ENCODE peak calls at places on chromosomes 16 and 17, in seven cellular contexts. One of them, this sample, is unnamed.

GRCh38 chr17:17700251-17700969 is 19.2 kb downstream of the RAI1 start:
- DNase-seq in uterus: no peak
- DNase-seq in mesenchymal stem cell: no peak
- DNase-seq in GM12878: no peak
- DNase-seq in A549: no peak
- DNase-seq in PC-9: no peak
- DNase-seq in body of pancreas: no peak
- DNase-seq in this sample: no peak

GRCh38 chr17:45046536-45047125 is 4.8 kb downstream of the DCAKD start:
- DNase-seq in uterus: no peak
- DNase-seq in mesenchymal stem cell: peak; percentile 51
- DNase-seq in GM12878: peak; percentile 68
- DNase-seq in A549: peak; percentile 53
- DNase-seq in PC-9: no peak
- DNase-seq in body of pancreas: no peak
- DNase-seq in this sample: no peak

GRCh38 chr16:82848013-82848412 is 221.2 kb downstream of the CDH13 start:
- DNase-seq in uterus: no peak
- DNase-seq in mesenchymal stem cell: no peak
- DNase-seq in GM12878: no peak
- DNase-seq in A549: no peak
- DNase-seq in PC-9: no peak
- DNase-seq in body of pancreas: no peak
- DNase-seq in this sample: no peak

GRCh38 chr17:19978803-19979202 is 1.2 kb upstream of the AKAP10 start:
- DNase-seq in uterus: no peak
- DNase-seq in mesenchymal stem cell: no peak
- DNase-seq in GM12878: no peak
- DNase-seq in A549: no peak
- DNase-seq in PC-9: no peak
- DNase-seq in body of pancreas: no peak
- DNase-seq in this sample: no peak

GRCh38 chr16:30934827-30935557 is 11.6 kb downstream of the FBXL19 start:
- DNase-seq in uterus: no peak
- DNase-seq in mesenchymal stem cell: peak; percentile 70
- DNase-seq in GM12878: no peak
- DNase-seq in A549: peak; percentile 72
- DNase-seq in PC-9: no peak
- DNase-seq in body of pancreas: peak; percentile 51
- DNase-seq in this sample: no peak

GRCh38 chr16:13680021-13680672 is 239.8 kb upstream of the ERCC4 start:
- DNase-seq in uterus: no peak
- DNase-seq in mesenchymal stem cell: no peak
- DNase-seq in GM12878: no peak
- DNase-seq in A549: peak; percentile 14
- DNase-seq in PC-9: no peak
- DNase-seq in body of pancreas: no peak
- DNase-seq in this sample: no peak

GRCh38 chr16:69397821-69398521 is 12.2 kb upstream of the TERF2 start:
- DNase-seq in uterus: peak; percentile 29
- DNase-seq in mesenchymal stem cell: peak; percentile 92
- DNase-seq in GM12878: peak; percentile 19
- DNase-seq in A549: peak; percentile 93
- DNase-seq in PC-9: peak; percentile 83
- DNase-seq in body of pancreas: peak; percentile 75
- DNase-seq in this sample: no peak

GRCh38 chr17:81713556-81714411 is 1.7 kb downstream of the SLC25A10 start:
- DNase-seq in uterus: peak; percentile 18
- DNase-seq in mesenchymal stem cell: no peak
- DNase-seq in GM12878: no peak
- DNase-seq in A549: no peak
- DNase-seq in PC-9: no peak
- DNase-seq in body of pancreas: peak; percentile 53
- DNase-seq in this sample: no peak

DNA sequence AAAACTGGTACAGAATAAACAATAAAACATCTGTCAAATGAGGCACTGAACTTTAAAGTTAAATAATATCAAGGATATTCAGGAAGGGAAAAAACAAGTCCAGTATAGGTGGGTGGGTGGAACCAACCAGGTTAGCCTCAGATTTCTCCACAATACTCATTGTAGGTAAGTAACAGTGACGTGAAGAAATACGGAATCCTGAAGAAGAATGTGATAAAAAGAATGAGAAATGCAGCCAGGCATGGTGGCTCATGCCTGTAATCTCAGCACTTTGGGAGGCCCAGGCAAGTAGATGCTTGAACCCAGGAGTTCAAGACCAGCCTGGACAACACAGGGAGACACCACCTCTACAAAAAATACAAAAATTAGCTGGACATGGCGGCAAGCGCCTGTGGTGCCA is 47.3 kb downstream of the UBE2G1 start:
- DNase-seq in uterus: no peak
- DNase-seq in mesenchymal stem cell: no peak
- DNase-seq in GM12878: no peak
- DNase-seq in A549: no peak
- DNase-seq in PC-9: peak; percentile 17
- DNase-seq in body of pancreas: no peak
- DNase-seq in this sample: no peak
- H3K9me3 ChIP-seq in uterus: no peaks in the 10 kb centered on the region
- H3K9me3 ChIP-seq in mesenchymal stem cell: no peaks in the 10 kb centered on the region
- H3K9me3 ChIP-seq in GM12878: no peaks in the 10 kb centered on the region
- H3K9me3 ChIP-seq in A549: no peaks in the 10 kb centered on the region
- H3K9me3 ChIP-seq in PC-9: no peaks in the 10 kb centered on the region
- H3K9me3 ChIP-seq in body of pancreas: no peaks in the 10 kb centered on the region
- H3K9me3 ChIP-seq in this sample: no peaks in the 10 kb centered on the region

DNA sequence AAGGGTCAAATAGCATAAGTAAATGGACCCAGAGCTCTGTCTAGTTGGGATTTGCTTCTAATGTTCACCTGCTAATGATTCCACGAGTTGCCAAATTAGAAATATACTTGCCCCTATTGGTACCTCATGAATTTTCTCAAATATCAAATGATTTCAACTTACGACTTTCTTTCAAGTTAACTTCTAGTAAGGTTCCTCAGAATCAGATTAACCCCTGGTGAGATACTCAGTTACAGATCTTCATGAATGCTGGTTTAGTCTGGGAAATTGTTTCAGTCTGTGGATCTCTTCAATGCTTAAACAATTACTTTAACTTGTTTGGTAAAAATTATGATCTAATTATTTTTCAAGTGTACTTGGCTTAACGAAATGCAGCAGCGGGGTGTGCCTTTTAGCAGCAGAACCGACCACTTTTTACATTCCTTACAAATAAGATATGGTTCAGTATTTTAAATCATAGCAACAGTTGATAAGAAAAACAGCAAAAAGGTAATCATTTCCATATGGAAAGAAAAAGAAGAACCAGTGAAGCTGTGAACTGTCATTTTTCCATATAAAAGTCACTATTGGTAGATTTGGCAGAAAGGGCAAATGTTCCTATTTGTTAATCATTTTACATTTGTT is 34.5 kb downstream of the TUBD1 start:
- DNase-seq in uterus: no peak
- DNase-seq in mesenchymal stem cell: no peak
- DNase-seq in GM12878: no peak
- DNase-seq in A549: no peak
- DNase-seq in PC-9: no peak
- DNase-seq in body of pancreas: no peak
- DNase-seq in this sample: no peak
- H3K27ac ChIP-seq in uterus: peak overlapping the region; percentile 5
- H3K27ac ChIP-seq in mesenchymal stem cell: peak overlapping the region; percentile 72
- H3K27ac ChIP-seq in GM12878: no peak overlapping the region
- H3K27ac ChIP-seq in A549: peak overlapping the region; percentile 91
- H3K27ac ChIP-seq in PC-9: peak overlapping the region; percentile 98
- H3K27ac ChIP-seq in body of pancreas: peak overlapping the region; percentile 82
- H3K27ac ChIP-seq in this sample: no peak overlapping the region

DNA sequence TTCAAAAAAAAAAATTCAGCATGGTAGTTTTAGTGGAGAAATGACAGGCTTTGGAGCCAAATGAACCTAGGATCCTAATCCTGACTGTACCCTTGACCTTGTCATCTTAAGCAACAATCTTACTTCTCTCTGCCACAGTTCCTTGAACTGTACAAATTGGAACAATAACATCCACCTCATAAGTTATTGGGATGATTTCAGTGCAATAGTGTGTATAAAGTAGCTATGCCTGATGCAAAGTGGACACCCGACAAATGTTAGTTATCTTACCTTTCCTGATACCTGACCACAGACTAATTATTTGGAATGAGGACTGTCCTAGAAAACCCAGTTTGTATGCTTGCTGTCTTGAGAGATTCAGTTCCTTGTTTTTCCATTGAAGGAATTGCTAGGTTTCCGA is 44.2 kb upstream of the TBX2 start:
- DNase-seq in uterus: no peak
- DNase-seq in mesenchymal stem cell: no peak
- DNase-seq in GM12878: no peak
- DNase-seq in A549: no peak
- DNase-seq in PC-9: no peak
- DNase-seq in body of pancreas: no peak
- DNase-seq in this sample: no peak
- H3K9me3 ChIP-seq in uterus: no peaks in the 10 kb centered on the region
- H3K9me3 ChIP-seq in mesenchymal stem cell: no peaks in the 10 kb centered on the region
- H3K9me3 ChIP-seq in GM12878: no peaks in the 10 kb centered on the region
- H3K9me3 ChIP-seq in A549: no peaks in the 10 kb centered on the region
- H3K9me3 ChIP-seq in PC-9: no peaks in the 10 kb centered on the region
- H3K9me3 ChIP-seq in body of pancreas: no peaks in the 10 kb centered on the region
- H3K9me3 ChIP-seq in this sample: no peaks in the 10 kb centered on the region

DNA sequence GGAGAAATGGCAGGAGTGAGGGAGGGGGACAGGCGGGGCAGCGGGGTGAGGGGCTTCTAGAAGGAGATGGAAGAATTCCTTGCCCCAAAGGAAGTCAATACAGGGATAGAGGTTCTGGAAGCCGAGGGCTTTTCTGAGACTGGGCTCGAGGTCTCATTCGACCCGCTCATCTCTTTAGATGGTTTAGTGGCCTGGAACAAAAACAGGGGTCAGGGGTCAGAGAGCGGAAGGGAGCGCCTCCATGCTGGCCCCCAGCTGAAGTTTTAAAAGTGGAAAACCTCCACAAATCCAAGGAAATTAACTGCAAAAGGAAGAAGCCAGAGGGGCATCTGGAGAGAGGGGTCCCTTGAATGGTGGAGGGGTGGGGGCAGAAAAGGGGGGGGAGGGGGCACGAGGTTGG is 72.5 kb downstream of the SRCIN1 start:
- DNase-seq in uterus: no peak
- DNase-seq in mesenchymal stem cell: no peak
- DNase-seq in GM12878: no peak
- DNase-seq in A549: no peak
- DNase-seq in PC-9: no peak
- DNase-seq in body of pancreas: no peak
- DNase-seq in this sample: no peak
- H3K27ac ChIP-seq in uterus: no peak overlapping the region
- H3K27ac ChIP-seq in mesenchymal stem cell: no peak overlapping the region
- H3K27ac ChIP-seq in GM12878: no peak overlapping the region
- H3K27ac ChIP-seq in A549: no peak overlapping the region
- H3K27ac ChIP-seq in PC-9: no peak overlapping the region
- H3K27ac ChIP-seq in body of pancreas: no peak overlapping the region
- H3K27ac ChIP-seq in this sample: no peak overlapping the region

GRCh38 chr16:35691057-35691456 is 2231.6 kb downstream of the TP53TG3F start:
- DNase-seq in uterus: no peak
- DNase-seq in mesenchymal stem cell: no peak
- DNase-seq in GM12878: no peak
- DNase-seq in A549: no peak
- DNase-seq in PC-9: peak; percentile 16
- DNase-seq in body of pancreas: no peak
- DNase-seq in this sample: no peak
- H3K9me3 ChIP-seq in uterus: no peaks in the 10 kb centered on the region
- H3K9me3 ChIP-seq in mesenchymal stem cell: peaks cover 5% of the 10 kb centered on the region
- H3K9me3 ChIP-seq in GM12878: no peaks in the 10 kb centered on the region
- H3K9me3 ChIP-seq in A549: no peaks in the 10 kb centered on the region
- H3K9me3 ChIP-seq in PC-9: no peaks in the 10 kb centered on the region
- H3K9me3 ChIP-seq in body of pancreas: peaks cover 10% of the 10 kb centered on the region
- H3K9me3 ChIP-seq in this sample: no peaks in the 10 kb centered on the region

GRCh38 chr16:87854907-87855683 is 14.2 kb downstream of the SLC7A5 start:
- DNase-seq in uterus: no peak
- DNase-seq in mesenchymal stem cell: no peak
- DNase-seq in GM12878: no peak
- DNase-seq in A549: peak; percentile 78
- DNase-seq in PC-9: no peak
- DNase-seq in body of pancreas: no peak
- DNase-seq in this sample: no peak

GRCh38 chr16:87853411-87854052 is 15.8 kb downstream of the SLC7A5 start:
- DNase-seq in uterus: peak; percentile 90
- DNase-seq in mesenchymal stem cell: peak; percentile 94
- DNase-seq in GM12878: peak; percentile 57
- DNase-seq in A549: peak; percentile 94
- DNase-seq in PC-9: peak; percentile 89
- DNase-seq in body of pancreas: peak; percentile 93
- DNase-seq in this sample: peak; percentile 96

GRCh38 chr16:87854053-87854906 is 15.0 kb downstream of the SLC7A5 start:
- DNase-seq in uterus: no peak
- DNase-seq in mesenchymal stem cell: no peak
- DNase-seq in GM12878: no peak
- DNase-seq in A549: peak; percentile 92
- DNase-seq in PC-9: peak; percentile 88
- DNase-seq in body of pancreas: no peak
- DNase-seq in this sample: no peak

GRCh38 chr16:87856796-87857228 is 12.5 kb downstream of the SLC7A5 start:
- DNase-seq in uterus: no peak
- DNase-seq in mesenchymal stem cell: no peak
- DNase-seq in GM12878: no peak
- DNase-seq in A549: peak; percentile 71
- DNase-seq in PC-9: no peak
- DNase-seq in body of pancreas: no peak
- DNase-seq in this sample: no peak

DNA sequence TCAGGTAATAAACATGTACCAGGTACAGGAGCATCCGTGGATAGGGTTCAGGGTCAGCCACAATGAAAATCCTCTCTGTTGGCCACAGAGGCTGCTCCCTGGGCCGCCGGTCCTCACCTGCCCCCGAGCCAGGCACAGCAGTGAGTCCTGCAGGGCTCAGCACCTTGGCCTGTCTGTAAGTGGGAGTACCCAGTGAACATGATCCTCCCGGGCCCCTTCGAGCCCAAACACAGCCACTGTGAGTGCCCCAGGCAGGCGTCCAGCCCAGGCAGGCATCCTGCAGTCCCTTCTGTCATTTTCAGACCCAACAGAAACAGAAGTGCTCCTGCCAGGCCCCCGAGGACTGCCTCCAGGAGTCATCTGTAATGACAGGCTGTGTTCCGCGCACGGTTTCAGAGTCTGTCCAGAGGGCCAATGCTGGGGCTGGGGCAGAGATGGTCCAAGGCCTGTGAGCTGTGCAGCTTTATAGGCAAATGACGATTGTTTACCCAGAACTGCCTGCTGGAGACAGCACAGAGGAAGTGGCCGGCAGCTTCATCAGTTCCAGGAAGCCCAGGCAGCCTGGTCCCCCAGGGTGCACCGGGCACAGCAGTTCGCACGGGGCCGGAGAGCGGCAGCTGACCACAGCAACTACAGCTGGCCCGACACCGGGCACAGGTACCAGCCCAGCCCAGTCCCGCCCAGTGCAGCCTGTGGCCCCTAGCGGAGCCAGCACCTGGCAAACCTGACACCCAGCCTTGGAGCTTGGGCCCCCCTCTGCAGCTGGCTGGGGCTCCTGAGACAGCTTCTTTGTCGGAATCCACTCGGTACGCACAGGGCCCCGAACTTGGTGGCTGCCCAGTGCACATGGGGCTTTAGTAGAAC is 13.2 kb downstream of the SLC7A5 start:
- DNase-seq in uterus: no peak
- DNase-seq in mesenchymal stem cell: peak; percentile 88
- DNase-seq in GM12878: no peak
- DNase-seq in A549: peak; percentile 79
- DNase-seq in PC-9: no peak
- DNase-seq in body of pancreas: peak; percentile 80
- DNase-seq in this sample: no peak
- H3K27ac ChIP-seq in uterus: peak overlapping the region; percentile 15
- H3K27ac ChIP-seq in mesenchymal stem cell: peak overlapping the region; percentile 64
- H3K27ac ChIP-seq in GM12878: peak overlapping the region; percentile 37
- H3K27ac ChIP-seq in A549: peak overlapping the region; percentile 97
- H3K27ac ChIP-seq in PC-9: no peak overlapping the region
- H3K27ac ChIP-seq in body of pancreas: peak overlapping the region; percentile 70
- H3K27ac ChIP-seq in this sample: peak overlapping the region; percentile 50

GRCh38 chr16:34743115-34743514 is 1283.7 kb downstream of the TP53TG3F start:
- DNase-seq in uterus: no peak
- DNase-seq in mesenchymal stem cell: no peak
- DNase-seq in GM12878: no peak
- DNase-seq in A549: no peak
- DNase-seq in PC-9: no peak
- DNase-seq in body of pancreas: no peak
- DNase-seq in this sample: no peak
- H3K9me3 ChIP-seq in uterus: no peaks in the 10 kb centered on the region
- H3K9me3 ChIP-seq in mesenchymal stem cell: peaks cover 73% of the 10 kb centered on the region
- H3K9me3 ChIP-seq in GM12878: no peaks in the 10 kb centered on the region
- H3K9me3 ChIP-seq in A549: peaks cover 4% of the 10 kb centered on the region
- H3K9me3 ChIP-seq in PC-9: peaks cover 56% of the 10 kb centered on the region
- H3K9me3 ChIP-seq in body of pancreas: peaks cover 19% of the 10 kb centered on the region
- H3K9me3 ChIP-seq in this sample: peaks cover 2% of the 10 kb centered on the region